ENCODE peak calls at places on chromosomes 6 and 20, in six cellular contexts. D is activated CD4-positive, alpha-beta T cell treated with anti-CD3 and anti-CD28 coated beads, Interleukin-2, amount 50 U/mL, for 24 hours; M is naive thymus-derived CD4-positive, alpha-beta T cell; P is activated CD4-positive, CD25-positive, alpha-beta regulatory T cell; N is SW480; Q is nephron progenitor cell. Z is an unnamed sample.

GRCh38 chr6:38370653-38371311 is 268.9 kb downstream of the BTBD9 start:
- DNase-seq in M (no peak), D (no peak), N (no peak), P (no peak), Q (peak), Z (no peak)

GRCh38 chr20:41299899-41300298 is 17.6 kb downstream of the ZHX3 start:
- DNase-seq in P (no peak), M (no peak), N (no peak), D (no peak), Q (no peak), Z (no peak)

GRCh38 chr6:143245656-143246055 is 185.0 kb downstream of the AIG1 start:
- DNase-seq in D (no peak), P (no peak), Q (no peak), M (no peak), N (no peak), Z (no peak)

GRCh38 chr6:33279971-33280511 is 3.1 kb downstream of the B3GALT4 start:
- DNase-seq in Q (peak), N (peak), D (no peak), M (no peak), P (no peak), Z (no peak)

GRCh38 chr6:125217369-125217768 is 63.8 kb downstream of the TPD52L1 start:
- DNase-seq in Q (no peak), M (no peak), P (no peak), D (no peak), N (no peak), Z (no peak)

GRCh38 chr6:44016131-44016870 is 111.0 kb downstream of the MRPL14 start:
- DNase-seq in P (no peak), M (no peak), Q (no peak), D (no peak), N (no peak), Z (no peak)

GRCh38 chr20:38094373-38094775 is 60.8 kb downstream of the RPRD1B start:
- DNase-seq in N (peak), M (no peak), Q (no peak), D (peak), P (no peak), Z (no peak)

GRCh38 chr20:20780127-20780822 is 67.8 kb upstream of the RALGAPA2 start:
- DNase-seq in Q (no peak), P (no peak), D (no peak), M (no peak), N (peak), Z (no peak)

Z was measured in D721Med.